ENCODE peak calls at places on chromosomes 2 and 18, in four cellular contexts. T, I, O and J are unnamed samples.

GRCh38 chr18:3040881-3041280 is 27.9 kb upstream of the LPIN2 start:
- DNase-seq in I (no peak), O (no peak), T (no peak), J (no peak)

GRCh38 chr2:153408708-153409107 is 69.9 kb downstream of the RPRM start:
- DNase-seq in O (no peak), I (no peak), T (no peak), J (no peak)

GRCh38 chr18:23585007-23585871 is 1.1 kb downstream of the NPC1 start:
- DNase-seq in O (no peak), I (peak), T (no peak), J (peak)

GRCh38 chr2:31324000-31324633 is 90.2 kb downstream of the EHD3 start:
- DNase-seq in O (no peak), T (no peak), I (no peak), J (no peak)

GRCh38 chr2:25980951-25981350 is 1.3 kb downstream of the KIF3C start:
- DNase-seq in O (no peak), I (no peak), T (no peak), J (no peak)

GRCh38 chr2:19987936-19988335 is 2.0 kb downstream of the WDR35 start:
- DNase-seq in I (no peak), O (no peak), T (no peak), J (no peak)

GRCh38 chr2:217335341-217335966 is 475.6 kb upstream of the TNP1 start:
- DNase-seq in T (no peak), O (no peak), I (no peak), J (no peak)

GRCh38 chr2:227853765-227854271 is 17.6 kb upstream of the DAW1 start:
- DNase-seq in I (no peak), O (no peak), T (no peak), J (no peak)

GRCh38 chr18:22604986-22605421 is 187.3 kb upstream of the CTAGE1 start:
- DNase-seq in T (no peak), O (no peak), I (no peak), J (no peak)

GRCh38 chr2:187408926-187409325 is 39.1 kb downstream of the CALCRL start:
- DNase-seq in T (no peak), O (no peak), I (no peak), J (no peak)

GRCh38 chr2:196926562-196927317 is at the start of gene PGAP1:
- DNase-seq in I (peak), T (peak), O (peak), J (peak)

GRCh38 chr2:196275646-196276352 is 104.4 kb upstream of the STK17B start:
- DNase-seq in I (no peak), T (no peak), O (no peak), J (no peak)